ENCODE peak calls at places on chromosomes 16 and 17, in nine cellular contexts. One of them, this sample, is unnamed.

GRCh38 chr16:57753448-57754353 is 18.1 kb downstream of the KATNB1 start:
- DNase-seq in GM23338: no peak
- DNase-seq in left lung: no peak
- DNase-seq in Calu3: no peak
- DNase-seq in colonic mucosa: no peak
- DNase-seq in OCI-LY7: no peak
- DNase-seq in PC-3: no peak
- DNase-seq in adrenal gland: no peak
- DNase-seq in lung: no peak
- DNase-seq in this sample: no peak

GRCh38 chr17:19347323-19348080 is 15.0 kb downstream of the B9D1 start:
- DNase-seq in adrenal gland: peak; percentile 16
- DNase-seq in left lung: peak; percentile 46
- DNase-seq in Calu3: no peak
- DNase-seq in colonic mucosa: no peak
- DNase-seq in OCI-LY7: peak; percentile 46
- DNase-seq in lung: no peak
- DNase-seq in GM23338: no peak
- DNase-seq in PC-3: no peak
- DNase-seq in this sample: no peak

GRCh38 chr17:11900655-11901054 is 96.6 kb downstream of the ZNF18 start:
- DNase-seq in PC-3: no peak
- DNase-seq in GM23338: no peak
- DNase-seq in OCI-LY7: no peak
- DNase-seq in adrenal gland: no peak
- DNase-seq in lung: no peak
- DNase-seq in left lung: no peak
- DNase-seq in colonic mucosa: no peak
- DNase-seq in Calu3: no peak
- DNase-seq in this sample: no peak

GRCh38 chr17:77728022-77728671 is 230.4 kb upstream of the TNRC6C start:
- DNase-seq in left lung: no peak
- DNase-seq in PC-3: peak; percentile 45
- DNase-seq in lung: no peak
- DNase-seq in colonic mucosa: peak; percentile 22
- DNase-seq in Calu3: no peak
- DNase-seq in adrenal gland: no peak
- DNase-seq in OCI-LY7: peak; percentile 44
- DNase-seq in GM23338: peak; percentile 36
- DNase-seq in this sample: no peak

GRCh38 chr17:50557265-50558029 is 3.1 kb upstream of the CACNA1G start:
- DNase-seq in colonic mucosa: no peak
- DNase-seq in PC-3: no peak
- DNase-seq in Calu3: no peak
- DNase-seq in OCI-LY7: no peak
- DNase-seq in lung: no peak
- DNase-seq in left lung: no peak
- DNase-seq in GM23338: no peak
- DNase-seq in adrenal gland: no peak
- DNase-seq in this sample: no peak

GRCh38 chr17:38341035-38341721 is 2.6 kb downstream of the GPR179 start:
- DNase-seq in left lung: peak; percentile 81
- DNase-seq in GM23338: peak; percentile 52
- DNase-seq in colonic mucosa: peak; percentile 25
- DNase-seq in Calu3: peak; percentile 84
- DNase-seq in PC-3: no peak
- DNase-seq in lung: no peak
- DNase-seq in OCI-LY7: no peak
- DNase-seq in adrenal gland: peak; percentile 74
- DNase-seq in this sample: no peak

GRCh38 chr17:78577296-78577695 is at the start of gene DNAH17:
- DNase-seq in OCI-LY7: no peak
- DNase-seq in adrenal gland: no peak
- DNase-seq in GM23338: no peak
- DNase-seq in PC-3: no peak
- DNase-seq in colonic mucosa: no peak
- DNase-seq in Calu3: no peak
- DNase-seq in lung: no peak
- DNase-seq in left lung: no peak
- DNase-seq in this sample: no peak

GRCh38 chr16:31361201-31362110 is 6.5 kb downstream of the ITGAX start:
- DNase-seq in adrenal gland: no peak
- DNase-seq in PC-3: no peak
- DNase-seq in lung: no peak
- DNase-seq in OCI-LY7: no peak
- DNase-seq in Calu3: no peak
- DNase-seq in GM23338: no peak
- DNase-seq in colonic mucosa: no peak
- DNase-seq in left lung: no peak
- DNase-seq in this sample: no peak

DNA sequence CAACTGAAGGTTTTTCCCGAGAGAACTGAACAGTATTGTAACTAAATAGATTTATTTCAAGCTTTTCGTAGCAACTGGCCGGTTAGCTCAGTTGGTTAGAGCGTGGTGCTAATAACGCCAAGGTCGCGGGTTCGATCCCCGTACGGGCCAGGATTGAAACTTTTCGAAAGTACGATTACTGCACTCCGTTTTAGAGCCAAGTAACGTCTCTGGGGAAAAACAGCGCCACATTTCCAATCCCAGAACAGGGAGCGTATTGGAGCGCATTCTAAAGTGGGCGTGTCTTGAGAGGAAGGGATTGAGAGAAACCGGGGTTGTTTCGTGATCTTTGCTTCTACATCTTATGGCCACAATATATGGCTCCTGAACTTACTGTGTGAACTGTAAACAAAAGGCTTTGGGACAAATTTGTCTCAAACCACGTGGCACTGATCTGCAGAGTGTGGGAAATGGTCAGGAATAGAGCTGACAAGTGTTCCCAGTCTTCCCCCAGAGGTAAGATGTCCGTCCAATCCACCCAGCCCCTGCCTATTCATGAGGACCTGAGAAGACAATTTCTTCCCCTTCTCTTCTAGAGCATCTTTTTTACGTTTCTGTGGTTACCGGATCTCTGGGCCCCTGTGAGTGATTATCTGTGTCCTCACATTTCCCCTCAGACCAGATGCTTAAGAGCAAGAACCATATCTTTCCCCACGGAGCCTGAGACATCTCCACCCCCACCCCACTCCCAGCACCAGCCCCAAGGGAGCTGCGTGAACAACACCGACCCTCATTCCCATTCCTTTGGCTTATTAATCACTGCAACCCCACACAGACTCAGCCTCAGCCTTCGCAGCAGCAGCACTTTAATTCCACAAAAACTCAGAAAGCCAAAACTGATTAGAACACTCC is 2.2 kb downstream of the BORCS6 start:
- DNase-seq in lung: peak; percentile 93
- DNase-seq in left lung: no peak
- DNase-seq in GM23338: peak; percentile 98
- DNase-seq in colonic mucosa: peak; percentile 96
- DNase-seq in Calu3: peak; percentile 87
- DNase-seq in PC-3: peak; percentile 98
- DNase-seq in adrenal gland: peak; percentile 90
- DNase-seq in OCI-LY7: peak; percentile 93
- DNase-seq in this sample: peak; percentile 95
- TF ChIP-seq CTCF in lung: no peak
- TF ChIP-seq CTCF in left lung: no peak
- TF ChIP-seq CTCF in GM23338: no peak
- TF ChIP-seq CTCF in colonic mucosa: no peak
- TF ChIP-seq CTCF in Calu3: no peak
- TF ChIP-seq CTCF in PC-3: no peak
- TF ChIP-seq CTCF in adrenal gland: no peak
- TF ChIP-seq CTCF in OCI-LY7: peak; percentile 12
- TF ChIP-seq CTCF in this sample: no peak

GRCh38 chr17:9465216-9465921 is 110.3 kb downstream of the STX8 start:
- DNase-seq in Calu3: no peak
- DNase-seq in adrenal gland: no peak
- DNase-seq in left lung: no peak
- DNase-seq in colonic mucosa: no peak
- DNase-seq in lung: no peak
- DNase-seq in OCI-LY7: no peak
- DNase-seq in GM23338: no peak
- DNase-seq in PC-3: no peak
- DNase-seq in this sample: no peak

GRCh38 chr17:9470171-9470570 is 105.4 kb downstream of the STX8 start:
- DNase-seq in adrenal gland: no peak
- DNase-seq in colonic mucosa: no peak
- DNase-seq in Calu3: no peak
- DNase-seq in lung: no peak
- DNase-seq in PC-3: no peak
- DNase-seq in GM23338: no peak
- DNase-seq in left lung: no peak
- DNase-seq in OCI-LY7: no peak
- DNase-seq in this sample: no peak

GRCh38 chr17:9468532-9468931 is 107.1 kb downstream of the STX8 start:
- DNase-seq in PC-3: no peak
- DNase-seq in adrenal gland: no peak
- DNase-seq in colonic mucosa: no peak
- DNase-seq in left lung: no peak
- DNase-seq in Calu3: no peak
- DNase-seq in GM23338: no peak
- DNase-seq in OCI-LY7: no peak
- DNase-seq in lung: no peak
- DNase-seq in this sample: no peak

GRCh38 chr17:9468937-9469336 is 106.7 kb downstream of the STX8 start:
- DNase-seq in Calu3: no peak
- DNase-seq in lung: no peak
- DNase-seq in colonic mucosa: no peak
- DNase-seq in OCI-LY7: no peak
- DNase-seq in PC-3: no peak
- DNase-seq in left lung: no peak
- DNase-seq in adrenal gland: no peak
- DNase-seq in GM23338: no peak
- DNase-seq in this sample: no peak

GRCh38 chr17:9467518-9467917 is 108.1 kb downstream of the STX8 start:
- DNase-seq in colonic mucosa: no peak
- DNase-seq in lung: no peak
- DNase-seq in GM23338: peak; percentile 81
- DNase-seq in OCI-LY7: no peak
- DNase-seq in adrenal gland: no peak
- DNase-seq in left lung: no peak
- DNase-seq in Calu3: no peak
- DNase-seq in PC-3: no peak
- DNase-seq in this sample: no peak
- TF ChIP-seq CTCF in colonic mucosa: no peak
- TF ChIP-seq CTCF in lung: no peak
- TF ChIP-seq CTCF in GM23338: peak; percentile 64
- TF ChIP-seq CTCF in OCI-LY7: no peak
- TF ChIP-seq CTCF in adrenal gland: no peak
- TF ChIP-seq CTCF in left lung: no peak
- TF ChIP-seq CTCF in Calu3: no peak
- TF ChIP-seq CTCF in PC-3: no peak
- TF ChIP-seq CTCF in this sample: no peak

DNA sequence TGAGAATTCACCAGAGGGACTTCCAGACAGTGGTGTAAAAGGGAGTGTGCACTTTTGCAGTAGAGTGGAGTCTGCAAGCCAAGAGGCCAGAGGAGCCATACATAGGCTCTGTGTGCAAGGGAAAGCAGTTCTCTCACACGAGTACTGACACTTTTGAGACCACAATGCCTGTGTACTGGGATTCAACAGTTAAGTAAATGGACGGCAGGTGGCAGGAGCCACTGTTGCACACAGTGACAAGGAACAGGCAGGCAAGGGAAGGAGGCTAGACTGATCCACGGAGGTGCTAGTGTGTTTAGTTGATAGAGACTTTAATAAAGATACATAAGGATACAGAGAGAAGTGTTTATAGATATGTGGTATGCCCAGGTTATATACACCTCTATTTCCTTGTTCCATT is 67.0 kb downstream of the MPRIP start:
- DNase-seq in Calu3: no peak
- DNase-seq in GM23338: no peak
- DNase-seq in lung: no peak
- DNase-seq in PC-3: no peak
- DNase-seq in OCI-LY7: peak; percentile 21
- DNase-seq in adrenal gland: no peak
- DNase-seq in left lung: no peak
- DNase-seq in colonic mucosa: peak; percentile 66
- DNase-seq in this sample: no peak
- TF ChIP-seq CTCF in Calu3: no peak
- TF ChIP-seq CTCF in GM23338: no peak
- TF ChIP-seq CTCF in lung: no peak
- TF ChIP-seq CTCF in PC-3: no peak
- TF ChIP-seq CTCF in OCI-LY7: peak; percentile 33
- TF ChIP-seq CTCF in adrenal gland: peak; percentile 9
- TF ChIP-seq CTCF in left lung: no peak
- TF ChIP-seq CTCF in colonic mucosa: peak; percentile 17
- TF ChIP-seq CTCF in this sample: no peak

GRCh38 chr17:63954402-63955063 is 18.2 kb downstream of the SCN4A start:
- DNase-seq in PC-3: no peak
- DNase-seq in OCI-LY7: peak; percentile 91
- DNase-seq in adrenal gland: no peak
- DNase-seq in GM23338: no peak
- DNase-seq in colonic mucosa: no peak
- DNase-seq in Calu3: no peak
- DNase-seq in left lung: no peak
- DNase-seq in lung: no peak
- DNase-seq in this sample: no peak
- TF ChIP-seq CTCF in PC-3: no peak
- TF ChIP-seq CTCF in OCI-LY7: peak; percentile 73
- TF ChIP-seq CTCF in adrenal gland: no peak
- TF ChIP-seq CTCF in GM23338: no peak
- TF ChIP-seq CTCF in colonic mucosa: no peak
- TF ChIP-seq CTCF in Calu3: no peak
- TF ChIP-seq CTCF in left lung: no peak
- TF ChIP-seq CTCF in lung: no peak
- TF ChIP-seq CTCF in this sample: no peak

DNA sequence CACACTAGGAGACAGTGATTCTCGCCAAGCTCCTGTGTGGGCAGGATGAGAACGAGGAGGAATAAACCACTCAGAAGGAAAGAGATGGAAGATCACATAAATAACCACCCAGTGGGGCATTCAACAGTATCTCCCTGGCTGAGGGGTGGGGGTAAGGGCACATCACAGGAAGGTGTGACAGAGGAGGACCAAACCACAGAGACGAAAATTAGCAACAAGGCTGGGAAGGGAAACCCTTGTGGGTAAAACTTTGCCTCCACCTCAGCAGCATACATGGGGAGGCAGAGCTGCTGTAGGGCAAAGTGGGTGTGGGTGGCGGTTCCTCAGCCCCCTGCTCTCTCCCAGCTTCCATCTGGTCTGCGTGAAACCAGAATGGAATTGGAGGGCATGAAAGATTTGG is 26.3 kb upstream of the CCL1 start:
- DNase-seq in left lung: no peak
- DNase-seq in PC-3: no peak
- DNase-seq in Calu3: no peak
- DNase-seq in adrenal gland: no peak
- DNase-seq in colonic mucosa: no peak
- DNase-seq in GM23338: no peak
- DNase-seq in OCI-LY7: peak; percentile 32
- DNase-seq in lung: no peak
- DNase-seq in this sample: no peak
- TF ChIP-seq CTCF in left lung: no peak
- TF ChIP-seq CTCF in PC-3: no peak
- TF ChIP-seq CTCF in Calu3: no peak
- TF ChIP-seq CTCF in adrenal gland: no peak
- TF ChIP-seq CTCF in colonic mucosa: no peak
- TF ChIP-seq CTCF in GM23338: no peak
- TF ChIP-seq CTCF in OCI-LY7: no peak
- TF ChIP-seq CTCF in lung: no peak
- TF ChIP-seq CTCF in this sample: no peak

GRCh38 chr16:49608801-49609200 is 235.2 kb downstream of the C16orf78 start:
- DNase-seq in PC-3: no peak
- DNase-seq in Calu3: no peak
- DNase-seq in left lung: no peak
- DNase-seq in lung: no peak
- DNase-seq in colonic mucosa: no peak
- DNase-seq in GM23338: peak; percentile 60
- DNase-seq in adrenal gland: peak; percentile 18
- DNase-seq in OCI-LY7: peak; percentile 8
- DNase-seq in this sample: peak; percentile 26
- TF ChIP-seq CTCF in PC-3: no peak
- TF ChIP-seq CTCF in Calu3: no peak
- TF ChIP-seq CTCF in left lung: peak; percentile 9
- TF ChIP-seq CTCF in lung: no peak
- TF ChIP-seq CTCF in colonic mucosa: no peak
- TF ChIP-seq CTCF in GM23338: peak; percentile 47
- TF ChIP-seq CTCF in adrenal gland: peak; percentile 49
- TF ChIP-seq CTCF in OCI-LY7: peak; percentile 22
- TF ChIP-seq CTCF in this sample: no peak